ENCODE peak calls at places on chromosomes 1 and 21, in seven cellular contexts. E is hypothalamus, K is substantia nigra, P is nucleus accumbens, G is ecto neural progenitor cell, J is choroid plexus epithelial cell, V is adipocyte. B is an unnamed sample.

GRCh38 chr21:36369064-36369685 is 16.0 kb upstream of the CHAF1B start:
- DNase-seq in E (no peak), K (no peak), P (no peak), G (no peak), J (no peak), V (no peak), B (no peak)

GRCh38 chr1:9823693-9823942 is 147 bp downstream of the CLSTN1 start:
- DNase-seq in E (no peak), K (no peak), P (no peak), G (no peak), J (no peak), V (no peak), B (no peak)

GRCh38 chr21:44483288-44484237 is 28.3 kb downstream of the LRRC3 start:
- DNase-seq in E (no peak), K (no peak), P (no peak), G (no peak), J (no peak), V (no peak), B (no peak)

GRCh38 chr1:155171836-155172731 is 1.0 kb downstream of the KRTCAP2 start:
- DNase-seq in E (no peak), K (no peak), P (no peak), G (peak), J (no peak), V (no peak), B (no peak)

GRCh38 chr1:235993652-235994051 is 71.2 kb downstream of the NID1 start:
- DNase-seq in E (no peak), K (no peak), P (peak), G (no peak), J (no peak), V (no peak), B (no peak)

GRCh38 chr1:10386761-10387482 is 11.9 kb upstream of the PGD start:
- DNase-seq in E (no peak), K (no peak), P (no peak), G (no peak), J (no peak), V (no peak), B (no peak)

GRCh38 chr1:107662976-107663375 is 302.0 kb downstream of the VAV3 start:
- DNase-seq in E (no peak), K (no peak), P (no peak), G (no peak), J (no peak), V (peak), B (no peak)

GRCh38 chr1:112466078-112466660 is 42.6 kb upstream of the WNT2B start:
- DNase-seq in E (peak), K (peak), P (peak), G (peak), J (peak), V (peak), B (peak)

GRCh38 chr21:42621166-42621827 is 32.1 kb upstream of the PDE9A start:
- DNase-seq in E (no peak), K (no peak), P (no peak), G (no peak), J (no peak), V (peak), B (no peak)

GRCh38 chr1:16181887-16182719 is 26.2 kb upstream of the EPHA2 start:
- DNase-seq in E (no peak), K (no peak), P (no peak), G (peak), J (peak), V (peak), B (no peak)

GRCh38 chr1:153977250-153978240 is at the start of gene JTB:
- DNase-seq in E (peak), K (peak), P (peak), G (peak), J (peak), V (peak), B (peak)

GRCh38 chr1:220339581-220339980 is 67.3 kb upstream of the RAB3GAP2 start:
- DNase-seq in E (no peak), K (no peak), P (no peak), G (no peak), J (no peak), V (no peak), B (no peak)

GRCh38 chr1:172145231-172145651 is 275.2 kb upstream of the C1orf105 start:
- DNase-seq in E (no peak), K (no peak), P (no peak), G (no peak), J (peak), V (peak), B (no peak)

GRCh38 chr1:206705744-206706297 is 21.1 kb downstream of the MAPKAPK2 start:
- DNase-seq in E (no peak), K (no peak), P (no peak), G (no peak), J (no peak), V (no peak), B (no peak)

GRCh38 chr1:50527249-50527986 is 104.2 kb upstream of the DMRTA2 start:
- DNase-seq in E (no peak), K (no peak), P (no peak), G (no peak), J (no peak), V (no peak), B (no peak)

GRCh38 chr1:53046930-53047329 is 15.1 kb upstream of the PODN start:
- DNase-seq in E (no peak), K (no peak), P (no peak), G (no peak), J (peak), V (no peak), B (no peak)

GRCh38 chr1:223221686-223222085 is 78.6 kb upstream of the TLR5 start:
- DNase-seq in E (no peak), K (no peak), P (no peak), G (peak), J (no peak), V (no peak), B (no peak)

GRCh38 chr1:231000639-231001038 is 21.7 kb downstream of the ARV1 start:
- DNase-seq in E (no peak), K (no peak), P (no peak), G (no peak), J (no peak), V (no peak), B (no peak)

GRCh38 chr1:2930016-2930815 is 91.1 kb upstream of the ACTRT2 start:
- DNase-seq in E (no peak), K (no peak), P (no peak), G (no peak), J (no peak), V (no peak), B (no peak)

GRCh38 chr21:46322351-46323226 is 1.1 kb downstream of the C21orf58 start:
- DNase-seq in E (no peak), K (no peak), P (no peak), G (no peak), J (peak), V (peak), B (no peak)

GRCh38 chr1:245211761-245212160 is 57.0 kb downstream of the KIF26B start:
- DNase-seq in E (no peak), K (no peak), P (no peak), G (no peak), J (no peak), V (no peak), B (no peak)

GRCh38 chr1:230863449-230863848 is 4.9 kb downstream of the C1orf198 start:
- DNase-seq in E (peak), K (peak), P (no peak), G (no peak), J (no peak), V (no peak), B (no peak)

GRCh38 chr1:53560572-53561487 is 101.6 kb downstream of the DMRTB1 start:
- DNase-seq in E (no peak), K (no peak), P (no peak), G (no peak), J (no peak), V (peak), B (no peak)

GRCh38 chr1:115186871-115187270 is 97.6 kb upstream of the TSPAN2 start:
- DNase-seq in E (no peak), K (no peak), P (no peak), G (no peak), J (no peak), V (no peak), B (no peak)

GRCh38 chr1:56788102-56788501 is 31.1 kb downstream of the FYB2 start:
- DNase-seq in E (no peak), K (no peak), P (no peak), G (no peak), J (no peak), V (no peak), B (no peak)

GRCh38 chr1:53593758-53594380 is 134.7 kb downstream of the DMRTB1 start:
- DNase-seq in E (no peak), K (no peak), P (no peak), G (peak), J (no peak), V (no peak), B (no peak)

GRCh38 chr21:38661296-38662223 is 144.2 kb upstream of the ETS2 start:
- DNase-seq in E (no peak), K (no peak), P (no peak), G (peak), J (peak), V (peak), B (no peak)

GRCh38 chr1:228445524-228445866 is 28.8 kb upstream of the TRIM17 start:
- DNase-seq in E (no peak), K (no peak), P (no peak), G (no peak), J (no peak), V (no peak), B (no peak)

GRCh38 chr1:223556414-223557124 is 108.9 kb downstream of the CAPN8 start:
- DNase-seq in E (no peak), K (no peak), P (no peak), G (peak), J (peak), V (peak), B (no peak)

GRCh38 chr1:82893712-82894111 is 1093.0 kb downstream of the ADGRL2 start:
- DNase-seq in E (no peak), K (no peak), P (no peak), G (no peak), J (no peak), V (no peak), B (no peak)

GRCh38 chr1:27141266-27142003 is 13.5 kb downstream of the SLC9A1 start:
- DNase-seq in E (no peak), K (no peak), P (no peak), G (no peak), J (no peak), V (no peak), B (no peak)

GRCh38 chr1:160777486-160778089 is 18.4 kb upstream of the LY9 start:
- DNase-seq in E (no peak), K (no peak), P (no peak), G (no peak), J (peak), V (peak), B (peak)

GRCh38 chr1:40141878-40142535 is 19.2 kb upstream of the RLF start:
- DNase-seq in E (no peak), K (no peak), P (no peak), G (no peak), J (no peak), V (peak), B (no peak)

GRCh38 chr1:19461352-19461645 is 24.0 kb downstream of the CAPZB start:
- DNase-seq in E (no peak), K (no peak), P (no peak), G (no peak), J (no peak), V (no peak), B (no peak)

GRCh38 chr1:156444407-156445001 is 56.1 kb downstream of the MEF2D start:
- DNase-seq in E (no peak), K (no peak), P (no peak), G (no peak), J (peak), V (peak), B (no peak)

GRCh38 chr1:91059157-91059556 is 37.3 kb upstream of the ZNF644 start:
- DNase-seq in E (no peak), K (no peak), P (no peak), G (no peak), J (no peak), V (no peak), B (no peak)

GRCh38 chr1:181141431-181141910 is 53.0 kb downstream of the IER5 start:
- DNase-seq in E (peak), K (no peak), P (no peak), G (no peak), J (peak), V (peak), B (no peak)

GRCh38 chr1:45543599-45544417 is 6.8 kb upstream of the AKR1A1 start:
- DNase-seq in E (peak), K (peak), P (no peak), G (no peak), J (peak), V (no peak), B (peak)